ENCODE peak calls at places on chromosomes 13 and 19, in four cellular contexts. O is transverse colon, D is stomach, Z is SK-N-SH. U is an unnamed sample.

GRCh38 chr19:7506385-7507328 is 9.2 kb upstream of the ZNF358 start:
- DNase-seq in O (peak; percentile 94), D (peak; percentile 86), Z (peak; percentile 81), U (peak; percentile 90)

GRCh38 chr13:33194820-33195692 is 90.5 kb downstream of the STARD13 start:
- DNase-seq in O (no peak), D (peak; percentile 30), Z (peak; percentile 36), U (no peak)

GRCh38 chr13:50069255-50069654 is 54.0 kb downstream of the KCNRG start:
- DNase-seq in O (no peak), D (no peak), Z (no peak), U (no peak)

GRCh38 chr13:46184277-46184699 is 2.3 kb upstream of the LCP1 start:
- DNase-seq in O (peak; percentile 52), D (peak; percentile 38), Z (peak; percentile 24), U (peak; percentile 55)

GRCh38 chr19:1066748-1067340 is at the start of gene ARHGAP45:
- DNase-seq in O (peak; percentile 70), D (peak; percentile 60), Z (peak; percentile 66), U (peak; percentile 94)

GRCh38 chr13:41268764-41269163 is 5.4 kb upstream of the MTRF1 start:
- DNase-seq in O (no peak), D (no peak), Z (no peak), U (no peak)

GRCh38 chr13:80360298-80360827 is 19.4 kb upstream of the SPRY2 start:
- DNase-seq in O (no peak), D (no peak), Z (no peak), U (no peak)

GRCh38 chr13:30796833-30797601 is 61.7 kb downstream of the ALOX5AP start:
- DNase-seq in O (no peak), D (no peak), Z (no peak), U (no peak)

GRCh38 chr19:33450689-33451088 is 70.9 kb downstream of the PEPD start:
- DNase-seq in O (no peak), D (no peak), Z (no peak), U (no peak)

GRCh38 chr13:49587311-49587847 is 2.0 kb upstream of the RCBTB1 start:
- DNase-seq in O (no peak), D (no peak), Z (no peak), U (no peak)

GRCh38 chr13:19959141-19959830 is 759 bp downstream of the ZMYM2 start:
- DNase-seq in O (peak; percentile 61), D (peak; percentile 51), Z (peak; percentile 62), U (peak; percentile 92)

GRCh38 chr13:112885782-112886268 is 83.2 kb upstream of the MCF2L start:
- DNase-seq in O (peak; percentile 85), D (peak; percentile 92), Z (peak; percentile 96), U (peak; percentile 92)

GRCh38 chr13:112962911-112963625 is 5.9 kb upstream of the MCF2L start:
- DNase-seq in O (peak; percentile 2), D (no peak), Z (no peak), U (no peak)

GRCh38 chr19:5857203-5858081 is 6.2 kb upstream of the FUT3 start:
- DNase-seq in O (no peak), D (no peak), Z (no peak), U (no peak)

GRCh38 chr19:41192574-41193419 is at the start of gene CYP2S1:
- DNase-seq in O (peak; percentile 75), D (peak; percentile 72), Z (no peak), U (peak; percentile 89)

GRCh38 chr19:3433313-3433712 is 47.0 kb downstream of the SMIM24 start:
- DNase-seq in O (no peak), D (no peak), Z (no peak), U (peak; percentile 45)

GRCh38 chr13:91627952-91628739 is 229.7 kb downstream of the GPC5 start:
- DNase-seq in O (no peak), D (no peak), Z (no peak), U (no peak)

GRCh38 chr13:113616991-113617749 is 32.6 kb downstream of the TFDP1 start:
- DNase-seq in O (no peak), D (peak; percentile 44), Z (no peak), U (peak; percentile 54)

GRCh38 chr19:35438527-35438926 is 9.5 kb upstream of the FFAR2 start:
- DNase-seq in O (no peak), D (no peak), Z (no peak), U (no peak)

GRCh38 chr19:35592226-35592625 is 6.3 kb downstream of the PMIS2 start:
- DNase-seq in O (no peak), D (peak; percentile 36), Z (peak; percentile 41), U (no peak)

GRCh38 chr13:44812818-44813217 is 176.5 kb downstream of the NUFIP1 start:
- DNase-seq in O (no peak), D (no peak), Z (no peak), U (no peak)

GRCh38 chr19:54696117-54696548 is 28.1 kb upstream of the KIR3DL3 start:
- DNase-seq in O (no peak), D (no peak), Z (no peak), U (no peak)

GRCh38 chr19:12484371-12485322 is at the start of gene ZNF709:
- DNase-seq in O (peak; percentile 93), D (peak; percentile 92), Z (peak; percentile 95), U (peak; percentile 95)

GRCh38 chr19:508204-509150 is 1.2 kb downstream of the TPGS1 start:
- DNase-seq in O (no peak), D (no peak), Z (no peak), U (no peak)

GRCh38 chr13:24502567-24503375 is 9.8 kb downstream of the PARP4 start:
- DNase-seq in O (peak; percentile 62), D (peak; percentile 44), Z (no peak), U (no peak)

GRCh38 chr19:10769533-10770491 is 51.9 kb downstream of the DNM2 start:
- DNase-seq in O (peak; percentile 31), D (peak; percentile 36), Z (peak; percentile 80), U (peak; percentile 70)

GRCh38 chr13:94020833-94021232 is 458.6 kb downstream of the DCT start:
- DNase-seq in O (no peak), D (no peak), Z (no peak), U (no peak)

GRCh38 chr19:9054768-9055167 is 32.1 kb upstream of the OR1M1 start:
- DNase-seq in O (no peak), D (no peak), Z (no peak), U (no peak)

GRCh38 chr13:110775576-110775975 is 62.1 kb downstream of the ING1 start:
- DNase-seq in O (no peak), D (no peak), Z (no peak), U (no peak)
- TF ChIP-seq EP300 in O (no peak), D (no peak), Z (no peak), U (no peak)

GRCh38 chr19:28980236-28980868 is 232.6 kb downstream of the UQCRFS1 start:
- DNase-seq in O (no peak), D (no peak), Z (no peak), U (no peak)
- H3K4me1 ChIP-seq in O (no peaks in the 10 kb centered on the region), D (no peaks in the 10 kb centered on the region), Z (no peaks in the 10 kb centered on the region), U (no peaks in the 10 kb centered on the region)

DNA sequence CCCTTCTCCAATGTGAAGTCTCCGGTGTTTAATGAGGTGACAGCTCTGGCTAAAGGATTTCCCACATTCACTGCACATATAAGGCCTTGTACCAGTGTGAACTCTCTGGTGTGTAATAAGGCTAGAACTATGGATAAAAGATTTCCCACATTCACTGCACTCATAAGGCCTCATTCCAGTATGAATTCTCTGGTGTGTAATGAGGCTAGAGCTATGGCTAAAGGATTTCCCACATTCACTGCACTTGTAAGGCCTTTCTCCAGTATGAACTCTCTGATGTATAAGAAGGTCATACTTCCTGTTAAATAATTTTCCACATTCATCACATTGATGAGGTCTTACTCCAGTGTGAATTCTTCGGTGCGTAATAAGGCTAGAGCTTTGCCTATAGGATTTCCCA is 5.9 kb downstream of the ZNF256 start:
- DNase-seq in O (no peak), D (no peak), Z (no peak), U (no peak)
- H3K9me3 ChIP-seq in O (peaks cover 85% of the 10 kb centered on the region), D (peaks cover 97% of the 10 kb centered on the region), Z (no peaks in the 10 kb centered on the region), U (peaks cover 78% of the 10 kb centered on the region)

DNA sequence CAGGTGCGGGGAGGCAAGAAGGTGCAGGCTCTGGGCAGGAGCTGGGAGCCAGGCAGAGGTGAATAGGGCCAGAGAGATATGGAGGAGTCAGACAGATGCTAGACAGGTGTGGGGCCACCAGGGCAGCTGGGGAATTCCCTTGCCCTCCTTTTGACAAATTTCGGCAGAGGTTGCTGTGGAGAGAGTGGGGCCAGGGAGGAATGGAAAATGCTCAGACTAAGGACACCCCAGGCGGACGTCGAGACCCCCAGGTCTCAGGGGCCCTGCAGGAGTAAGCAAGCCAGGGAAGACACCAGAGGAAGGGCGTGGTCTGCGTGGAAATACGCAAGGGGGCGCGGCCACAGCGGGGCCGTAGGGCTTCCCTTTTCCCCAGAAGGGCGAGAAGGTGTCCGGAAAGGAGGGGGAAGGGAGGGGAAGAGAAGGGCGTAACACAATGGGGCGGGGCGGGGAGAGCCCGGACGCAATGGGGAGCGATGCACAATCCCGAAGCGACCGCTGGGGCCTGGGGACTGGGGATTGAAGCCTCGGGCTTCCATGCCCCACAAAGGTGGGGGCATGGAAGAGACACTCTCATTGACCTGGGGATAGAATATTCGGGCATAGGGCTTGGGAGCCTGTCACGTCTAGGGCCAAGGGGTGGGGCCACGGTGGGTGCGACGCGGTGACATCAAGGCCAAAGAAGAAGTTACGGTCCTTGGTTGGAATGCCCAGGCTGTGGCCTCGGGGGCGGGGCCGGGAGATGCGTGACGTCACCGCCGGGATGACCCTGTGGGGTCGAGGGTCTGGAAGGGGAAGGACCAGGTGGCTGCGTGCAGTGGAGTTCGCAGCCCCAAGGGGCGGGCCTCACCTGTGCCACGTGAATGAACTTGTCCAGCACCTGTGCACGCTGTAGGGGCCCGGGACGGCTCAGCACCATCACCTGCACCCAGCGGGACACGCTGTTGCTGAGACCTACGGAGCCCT is 8.2 kb downstream of the RASGRP4 start:
- DNase-seq in O (peak; percentile 75), D (peak; percentile 63), Z (no peak), U (peak; percentile 85)
- TF ChIP-seq EP300 in O (no peak), D (no peak), Z (no peak), U (no peak)

GRCh38 chr13:66402071-66402470 is 828.1 kb downstream of the PCDH9 start:
- DNase-seq in O (no peak), D (no peak), Z (no peak), U (no peak)

GRCh38 chr13:66402546-66402945 is 827.6 kb downstream of the PCDH9 start:
- DNase-seq in O (no peak), D (no peak), Z (no peak), U (no peak)

GRCh38 chr13:66407159-66407558 is 823.0 kb downstream of the PCDH9 start:
- DNase-seq in O (no peak), D (no peak), Z (no peak), U (no peak)

GRCh38 chr13:66409542-66409941 is 820.6 kb downstream of the PCDH9 start:
- DNase-seq in O (no peak), D (no peak), Z (no peak), U (no peak)

GRCh38 chr13:66405908-66406802 is 824.0 kb downstream of the PCDH9 start:
- DNase-seq in O (no peak), D (no peak), Z (no peak), U (no peak)
- H3K4me1 ChIP-seq in O (no peaks in the 10 kb centered on the region), D (no peaks in the 10 kb centered on the region), Z (peaks cover 11% of the 10 kb centered on the region), U (no peaks in the 10 kb centered on the region)

GRCh38 chr19:23832717-23833327 is 74.1 kb upstream of the ZNF681 start:
- DNase-seq in O (no peak), D (no peak), Z (no peak), U (no peak)
- H3K9me3 ChIP-seq in O (peaks cover 77% of the 10 kb centered on the region), D (peaks cover 91% of the 10 kb centered on the region), Z (peaks cover 17% of the 10 kb centered on the region), U (peaks cover 56% of the 10 kb centered on the region)